ENCODE peak calls at places on chromosome 16, in four cellular contexts. O is K562, C is IMR-90, G is H1. N is an unnamed sample. For H3K9me3, the result is how much of the 10 kb centered on the place peaks cover.

GRCh38 chr16:529012-529575 is 1.6 kb downstream of the CAPN15 start:
- DNase-seq in O (no peak), C (no peak), G (no peak), N (no peak)

GRCh38 chr16:56911771-56912541 is 20.0 kb upstream of the HERPUD1 start:
- DNase-seq in O (no peak), C (peak), G (no peak), N (peak)

GRCh38 chr16:57131351-57131970 is 39.1 kb downstream of the CPNE2 start:
- DNase-seq in O (no peak), C (no peak), G (no peak), N (no peak)

GRCh38 chr16:85536073-85536410 is 77.1 kb upstream of the GSE1 start:
- DNase-seq in O (no peak), C (no peak), G (no peak), N (no peak)

GRCh38 chr16:301235-301634 is 18.3 kb downstream of the PDIA2 start:
- DNase-seq in O (no peak), C (no peak), G (no peak), N (no peak)

GRCh38 chr16:24966031-24966430 is 49.1 kb downstream of the ARHGAP17 start:
- DNase-seq in O (no peak), C (no peak), G (no peak), N (no peak)

GRCh38 chr16:31385680-31386079 is 7.5 kb upstream of the ITGAD start:
- DNase-seq in O (no peak), C (no peak), G (no peak), N (no peak)

GRCh38 chr16:16141141-16141540 is 82.2 kb downstream of the ABCC6 start:
- DNase-seq in O (no peak), C (no peak), G (no peak), N (no peak)

GRCh38 chr16:1564325-1564724 is 30.9 kb downstream of the TMEM204 start:
- DNase-seq in O (peak), C (no peak), G (no peak), N (no peak)

GRCh38 chr16:83533193-83533592 is 274.6 kb upstream of the HSBP1 start:
- DNase-seq in O (no peak), C (peak), G (no peak), N (no peak)

GRCh38 chr16:17392127-17392856 is 78.5 kb downstream of the XYLT1 start:
- DNase-seq in O (no peak), C (no peak), G (no peak), N (no peak)

GRCh38 chr16:85153656-85154091 is 41.4 kb upstream of the CIBAR2 start:
- DNase-seq in O (no peak), C (no peak), G (no peak), N (no peak)

GRCh38 chr16:5077304-5077703 is 5.7 kb downstream of the ALG1 start:
- DNase-seq in O (no peak), C (no peak), G (no peak), N (no peak)

GRCh38 chr16:9826630-9827029 is 355.6 kb downstream of the GRIN2A start:
- DNase-seq in O (no peak), C (no peak), G (no peak), N (no peak)

GRCh38 chr16:72819345-72819744 is 228.6 kb downstream of the ZFHX3 start:
- DNase-seq in O (no peak), C (peak), G (no peak), N (no peak)

GRCh38 chr16:24610421-24610765 is 71.0 kb downstream of the RBBP6 start:
- DNase-seq in O (no peak), C (peak), G (no peak), N (no peak)

GRCh38 chr16:23434380-23434779 is 18.6 kb downstream of the COG7 start:
- DNase-seq in O (peak), C (peak), G (no peak), N (peak)

GRCh38 chr16:83652898-83653297 is 154.9 kb upstream of the HSBP1 start:
- DNase-seq in O (no peak), C (no peak), G (no peak), N (no peak)

GRCh38 chr16:677306-678190 is 2.1 kb downstream of the RHBDL1 start:
- DNase-seq in O (no peak), C (no peak), G (no peak), N (no peak)

GRCh38 chr16:73026754-73027654 is 20.9 kb downstream of the ZFHX3 start:
- DNase-seq in O (no peak), C (no peak), G (no peak), N (no peak)

GRCh38 chr16:50692999-50693781 is at the start of gene NOD2:
- DNase-seq in O (peak), C (no peak), G (no peak), N (no peak)

GRCh38 chr16:2675714-2676113 is 6.6 kb upstream of the KCTD5 start:
- DNase-seq in O (no peak), C (peak), G (no peak), N (no peak)

GRCh38 chr16:2675021-2675420 is 7.3 kb upstream of the KCTD5 start:
- DNase-seq in O (no peak), C (no peak), G (no peak), N (no peak)

GRCh38 chr16:2673066-2673999 is 9.0 kb upstream of the KCTD5 start:
- DNase-seq in O (peak), C (peak), G (peak), N (peak)

DNA sequence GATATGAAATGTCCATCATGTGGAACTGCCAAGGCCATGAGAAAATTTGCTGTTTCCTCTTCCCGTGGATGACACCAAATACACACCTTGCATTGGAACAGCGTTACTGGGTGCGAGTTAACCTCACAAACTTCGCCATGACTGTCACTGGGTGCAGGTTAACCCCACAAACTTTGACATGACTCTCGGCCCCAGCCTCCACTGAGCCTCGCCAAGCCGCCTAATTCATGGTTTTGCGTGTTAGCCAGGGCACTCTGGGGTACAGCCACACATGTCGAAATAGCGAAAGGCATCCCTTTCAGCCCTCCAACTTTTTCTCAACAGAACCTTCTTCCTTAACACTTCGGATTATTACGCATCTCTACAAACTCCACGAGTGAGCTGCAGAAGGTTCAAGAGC is 10.6 kb upstream of the KCTD5 start:
- DNase-seq in O (no peak), C (no peak), G (no peak), N (no peak)
- H3K9me3 ChIP-seq in O (under half), C (under half), G (under half), N (under half)

GRCh38 chr16:90007015-90007414 is 12.2 kb downstream of the DBNDD1 start:
- DNase-seq in O (no peak), C (no peak), G (no peak), N (no peak)

GRCh38 chr16:90011196-90011819 is 7.9 kb downstream of the DBNDD1 start:
- DNase-seq in O (no peak), C (no peak), G (no peak), N (no peak)

GRCh38 chr16:90010676-90011075 is 8.6 kb downstream of the DBNDD1 start:
- DNase-seq in O (no peak), C (no peak), G (no peak), N (no peak)

GRCh38 chr16:90009172-90009899 is 9.9 kb downstream of the DBNDD1 start:
- DNase-seq in O (no peak), C (no peak), G (no peak), N (no peak)

DNA sequence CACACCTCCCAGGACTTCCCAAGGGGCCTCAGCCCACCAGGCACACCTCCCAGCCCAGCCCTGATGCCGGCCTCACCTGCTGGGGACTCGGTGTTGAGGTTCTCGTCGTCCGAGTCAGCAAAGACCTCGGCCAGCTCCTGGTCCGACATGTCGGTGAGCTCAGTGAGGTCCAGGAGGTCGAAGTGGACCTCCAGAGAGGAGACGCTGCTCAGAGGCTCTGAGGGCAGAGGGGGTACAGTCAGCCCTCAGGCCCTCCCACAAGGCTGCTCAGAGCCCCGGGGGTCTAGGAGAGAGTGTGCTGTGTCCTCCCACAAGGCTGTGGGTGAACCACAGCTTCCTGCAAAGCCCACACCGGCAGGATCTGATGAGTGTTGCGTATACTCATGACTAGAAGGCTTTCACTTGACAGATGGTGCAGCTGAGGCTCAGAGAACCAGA is 10.5 kb downstream of the DBNDD1 start:
- DNase-seq in O (no peak), C (peak), G (no peak), N (no peak)
- TF ChIP-seq CHD1 in O (no peak), C (no peak), G (no peak), N (no peak)

GRCh38 chr16:80915079-80915450 is 91.6 kb downstream of the CMC2 start:
- DNase-seq in O (no peak), C (no peak), G (no peak), N (no peak)

GRCh38 chr16:80913397-80913796 is 93.3 kb downstream of the CMC2 start:
- DNase-seq in O (no peak), C (no peak), G (no peak), N (no peak)

GRCh38 chr16:80910434-80910833 is 96.3 kb downstream of the CMC2 start:
- DNase-seq in O (no peak), C (no peak), G (no peak), N (no peak)

GRCh38 chr16:80914379-80915078 is 92.2 kb downstream of the CMC2 start:
- DNase-seq in O (no peak), C (no peak), G (no peak), N (no peak)

GRCh38 chr16:80912651-80913050 is 94.0 kb downstream of the CMC2 start:
- DNase-seq in O (no peak), C (no peak), G (no peak), N (no peak)
- H3K9me3 ChIP-seq in O (under half), C (under half), G (under half), N (under half)

GRCh38 chr16:58476791-58477190 is 23.2 kb upstream of the NDRG4 start:
- DNase-seq in O (no peak), C (no peak), G (no peak), N (no peak)

GRCh38 chr16:58478427-58478826 is 21.5 kb upstream of the NDRG4 start:
- DNase-seq in O (no peak), C (no peak), G (no peak), N (no peak)

GRCh38 chr16:58485184-58485887 is 14.6 kb upstream of the NDRG4 start:
- DNase-seq in O (no peak), C (no peak), G (no peak), N (no peak)

GRCh38 chr16:58481931-58482330 is 18.0 kb upstream of the NDRG4 start:
- DNase-seq in O (no peak), C (no peak), G (no peak), N (no peak)

GRCh38 chr16:58481226-58481869 is 18.6 kb upstream of the NDRG4 start:
- DNase-seq in O (no peak), C (no peak), G (no peak), N (no peak)
- TF ChIP-seq CHD1 in O (no peak), C (no peak), G (no peak), N (no peak)

GRCh38 chr16:3470723-3471122 is 24.6 kb downstream of the C16orf90 start:
- DNase-seq in O (no peak), C (no peak), G (no peak), N (no peak)

GRCh38 chr16:3472878-3473595 is 22.3 kb downstream of the C16orf90 start:
- DNase-seq in O (no peak), C (no peak), G (no peak), N (no peak)

GRCh38 chr16:3469736-3470135 is 25.6 kb downstream of the C16orf90 start:
- DNase-seq in O (no peak), C (no peak), G (no peak), N (no peak)

GRCh38 chr16:3474136-3474779 is 21.0 kb downstream of the C16orf90 start:
- DNase-seq in O (peak), C (no peak), G (no peak), N (no peak)

GRCh38 chr16:3471518-3472176 is 23.6 kb downstream of the C16orf90 start:
- DNase-seq in O (no peak), C (no peak), G (no peak), N (no peak)
- H3K9me3 ChIP-seq in O (under half), C (under half), G (under half), N (under half)

GRCh38 chr16:88381820-88382451 is 823 bp upstream of the ZNF469 start:
- DNase-seq in O (no peak), C (no peak), G (peak), N (no peak)

GRCh38 chr16:88382491-88383400 is at the start of gene ZNF469:
- DNase-seq in O (no peak), C (peak), G (no peak), N (no peak)

GRCh38 chr16:88384222-88385111 is 1.7 kb downstream of the ZNF469 start:
- DNase-seq in O (no peak), C (no peak), G (no peak), N (no peak)

GRCh38 chr16:88385112-88385594 is 2.4 kb downstream of the ZNF469 start:
- DNase-seq in O (no peak), C (no peak), G (no peak), N (no peak)

GRCh38 chr16:88383401-88384221 is 852 bp downstream of the ZNF469 start:
- DNase-seq in O (no peak), C (peak), G (no peak), N (no peak)
- TF ChIP-seq CHD1 in O (no peak), C (no peak), G (no peak), N (no peak)

GRCh38 chr16:11511801-11512200 is 74.9 kb downstream of the LITAF start:
- DNase-seq in O (no peak), C (no peak), G (no peak), N (no peak)

GRCh38 chr16:11511328-11511727 is 75.4 kb downstream of the LITAF start:
- DNase-seq in O (no peak), C (no peak), G (no peak), N (no peak)

GRCh38 chr16:11517926-11518325 is 68.8 kb downstream of the LITAF start:
- DNase-seq in O (no peak), C (no peak), G (no peak), N (no peak)

GRCh38 chr16:11515540-11516430 is 70.9 kb downstream of the LITAF start:
- DNase-seq in O (no peak), C (no peak), G (no peak), N (no peak)

GRCh38 chr16:11514283-11514682 is 72.4 kb downstream of the LITAF start:
- DNase-seq in O (no peak), C (no peak), G (no peak), N (no peak)
- H3K9me3 ChIP-seq in O (under half), C (under half), G (under half), N (under half)

N was measured in GM12878.